ENCODE peak calls at places on chromosomes 11 and 22, in ten cellular contexts. S is lung; I is RWPE2; B is kidney; A is uterus; D is hepatocyte; O is heart left ventricle; C is CD4-positive, CD25-positive, alpha-beta regulatory T cell; L is transverse colon; R is IMR-90. Y is an unnamed sample. For H3K4me1, the result is how much of the 10 kb centered on the place peaks cover.

GRCh38 chr11:8807544-8808225 is 103.3 kb upstream of the AKIP1 start:
- DNase-seq in S (no peak), I (no peak), B (peak), A (peak), D (no peak), O (peak), C (no peak), L (peak), R (peak), Y (no peak)

GRCh38 chr11:119671561-119672015 is 57.4 kb downstream of the NECTIN1 start:
- DNase-seq in S (no peak), I (no peak), B (no peak), A (peak), D (no peak), O (peak), C (no peak), L (no peak), R (peak), Y (no peak)

GRCh38 chr11:3834349-3835099 is 6.2 kb downstream of the RHOG start:
- DNase-seq in S (peak), I (no peak), B (no peak), A (no peak), D (no peak), O (peak), C (peak), L (peak), R (no peak), Y (no peak)

GRCh38 chr11:108027057-108027456 is 18.4 kb downstream of the CUL5 start:
- DNase-seq in S (no peak), I (no peak), B (no peak), A (no peak), D (no peak), O (no peak), C (no peak), L (no peak), R (no peak), Y (no peak)

GRCh38 chr11:65279713-65280459 is 18.1 kb downstream of the POLA2 start:
- DNase-seq in S (no peak), I (peak), B (no peak), A (peak), D (peak), O (peak), C (peak), L (no peak), R (peak), Y (no peak)

GRCh38 chr11:27390959-27391326 is 27.9 kb upstream of the CCDC34 start:
- DNase-seq in S (no peak), I (no peak), B (no peak), A (no peak), D (no peak), O (no peak), C (no peak), L (no peak), R (peak), Y (no peak)

GRCh38 chr11:128022007-128022368 is 565.4 kb downstream of the ETS1 start:
- DNase-seq in S (no peak), I (no peak), B (no peak), A (no peak), D (no peak), O (no peak), C (peak), L (no peak), R (peak), Y (no peak)

GRCh38 chr11:57210731-57211335 is 26.2 kb downstream of the APLNR start:
- DNase-seq in S (no peak), I (no peak), B (peak), A (no peak), D (no peak), O (no peak), C (no peak), L (no peak), R (no peak), Y (no peak)

GRCh38 chr11:69540118-69541000 is 58.9 kb downstream of the LINC01488 start:
- DNase-seq in S (no peak), I (no peak), B (peak), A (peak), D (no peak), O (peak), C (no peak), L (no peak), R (no peak), Y (no peak)

GRCh38 chr22:45456811-45457210 is 43.3 kb downstream of the RIBC2 start:
- DNase-seq in S (no peak), I (no peak), B (no peak), A (no peak), D (no peak), O (no peak), C (no peak), L (no peak), R (no peak), Y (no peak)

GRCh38 chr11:118609380-118610219 is 2.2 kb downstream of the PHLDB1 start:
- DNase-seq in S (no peak), I (no peak), B (peak), A (peak), D (no peak), O (no peak), C (peak), L (no peak), R (peak), Y (peak)

GRCh38 chr11:73201888-73202810 is 15.9 kb upstream of the P2RY2 start:
- DNase-seq in S (no peak), I (no peak), B (no peak), A (no peak), D (no peak), O (no peak), C (no peak), L (peak), R (no peak), Y (no peak)

GRCh38 chr11:66235141-66235540 is 33.3 kb upstream of the RAB1B start:
- DNase-seq in S (no peak), I (no peak), B (no peak), A (no peak), D (no peak), O (no peak), C (no peak), L (no peak), R (no peak), Y (no peak)

GRCh38 chr11:2777396-2777795 is 77.6 kb upstream of the KCNQ1OT1 start:
- DNase-seq in S (peak), I (peak), B (peak), A (no peak), D (peak), O (peak), C (no peak), L (no peak), R (peak), Y (no peak)

GRCh38 chr11:8566613-8567210 is 27.3 kb downstream of the STK33 start:
- DNase-seq in S (no peak), I (no peak), B (no peak), A (no peak), D (peak), O (no peak), C (peak), L (peak), R (peak), Y (peak)

GRCh38 chr22:26471522-26471921 is 12.1 kb downstream of the HPS4 start:
- DNase-seq in S (no peak), I (peak), B (no peak), A (no peak), D (peak), O (no peak), C (no peak), L (no peak), R (peak), Y (no peak)

GRCh38 chr11:102157219-102157618 is 47.0 kb downstream of the YAP1 start:
- DNase-seq in S (peak), I (no peak), B (no peak), A (peak), D (peak), O (peak), C (no peak), L (peak), R (peak), Y (no peak)

GRCh38 chr11:126485021-126485781 is 129.7 kb downstream of the ST3GAL4 start:
- DNase-seq in S (no peak), I (no peak), B (no peak), A (no peak), D (no peak), O (no peak), C (no peak), L (no peak), R (peak), Y (no peak)

GRCh38 chr11:63508745-63509144 is 2.9 kb downstream of the LGALS12 start:
- DNase-seq in S (no peak), I (no peak), B (no peak), A (no peak), D (no peak), O (no peak), C (no peak), L (no peak), R (no peak), Y (no peak)
- H3K4me1 ChIP-seq in S (under half), I (under half), B (under half), A (under half), D (under half), O (under half), C (under half), L (under half), R (under half), Y (under half)

GRCh38 chr11:100719809-100720221 is 32.7 kb downstream of the ARHGAP42 start:
- DNase-seq in S (peak), I (no peak), B (peak), A (peak), D (peak), O (peak), C (no peak), L (peak), R (peak), Y (no peak)
- H3K27ac ChIP-seq in S (peak), I (no peak), B (peak), A (peak), D (peak), O (peak), C (no peak), L (peak), R (no peak), Y (no peak)

DNA sequence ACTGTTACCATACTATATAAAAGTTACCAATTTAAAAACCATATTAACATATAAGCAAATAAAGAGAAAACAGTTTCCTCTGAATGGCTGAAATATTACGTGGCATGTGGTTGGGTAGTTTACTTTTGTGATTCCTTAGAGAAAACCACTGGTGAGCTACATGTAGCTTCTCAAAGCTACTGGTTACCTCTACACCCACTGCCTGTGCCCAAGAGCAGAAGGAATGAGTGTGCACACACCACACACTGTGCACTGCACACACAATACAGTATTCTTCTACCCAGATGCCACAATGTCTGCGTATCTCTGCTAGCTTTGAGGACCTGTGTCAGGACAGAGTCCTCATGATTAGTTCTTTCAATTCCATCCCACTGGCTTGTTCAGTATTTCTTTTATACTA is 25.5 kb upstream of the YPEL1 start:
- DNase-seq in S (no peak), I (no peak), B (no peak), A (no peak), D (no peak), O (no peak), C (no peak), L (no peak), R (peak), Y (no peak)
- H3K4me1 ChIP-seq in S (under half), I (under half), B (under half), A (under half), D (under half), O (under half), C (under half), L (under half), R (under half), Y (half or more)

GRCh38 chr11:17793642-17794170 is 59.1 kb downstream of the KCNC1 start:
- DNase-seq in S (no peak), I (no peak), B (no peak), A (no peak), D (no peak), O (no peak), C (no peak), L (no peak), R (no peak), Y (no peak)

GRCh38 chr11:17798716-17799115 is 64.1 kb downstream of the KCNC1 start:
- DNase-seq in S (no peak), I (no peak), B (no peak), A (no peak), D (no peak), O (no peak), C (no peak), L (no peak), R (no peak), Y (no peak)

GRCh38 chr11:17794981-17795380 is 60.4 kb downstream of the KCNC1 start:
- DNase-seq in S (no peak), I (no peak), B (no peak), A (no peak), D (no peak), O (no peak), C (no peak), L (no peak), R (no peak), Y (no peak)

GRCh38 chr11:17798253-17798652 is 63.7 kb downstream of the KCNC1 start:
- DNase-seq in S (no peak), I (no peak), B (no peak), A (no peak), D (no peak), O (peak), C (no peak), L (no peak), R (no peak), Y (no peak)

GRCh38 chr11:17796154-17796553 is 61.6 kb downstream of the KCNC1 start:
- DNase-seq in S (no peak), I (no peak), B (no peak), A (no peak), D (no peak), O (no peak), C (no peak), L (no peak), R (no peak), Y (no peak)
- H3K27ac ChIP-seq in S (no peak), I (no peak), B (no peak), A (no peak), D (no peak), O (no peak), C (no peak), L (no peak), R (no peak), Y (no peak)

GRCh38 chr22:37627545-37627944 is 11.9 kb upstream of the SH3BP1 start:
- DNase-seq in S (no peak), I (no peak), B (no peak), A (no peak), D (no peak), O (no peak), C (peak), L (peak), R (no peak), Y (peak)
- H3K4me1 ChIP-seq in S (under half), I (under half), B (under half), A (under half), D (under half), O (under half), C (half or more), L (under half), R (under half), Y (half or more)

GRCh38 chr11:112795142-112795815 is 165.9 kb upstream of the NCAM1 start:
- DNase-seq in S (no peak), I (no peak), B (no peak), A (no peak), D (peak), O (no peak), C (peak), L (peak), R (peak), Y (no peak)

GRCh38 chr11:112795896-112796686 is 165.1 kb upstream of the NCAM1 start:
- DNase-seq in S (no peak), I (no peak), B (peak), A (peak), D (peak), O (no peak), C (no peak), L (no peak), R (no peak), Y (no peak)

GRCh38 chr11:112794321-112794720 is 166.9 kb upstream of the NCAM1 start:
- DNase-seq in S (no peak), I (no peak), B (no peak), A (no peak), D (no peak), O (no peak), C (no peak), L (no peak), R (no peak), Y (no peak)

GRCh38 chr11:112797072-112797471 is 164.1 kb upstream of the NCAM1 start:
- DNase-seq in S (no peak), I (no peak), B (no peak), A (no peak), D (peak), O (no peak), C (no peak), L (no peak), R (no peak), Y (no peak)

GRCh38 chr11:112797653-112798293 is 163.4 kb upstream of the NCAM1 start:
- DNase-seq in S (no peak), I (no peak), B (no peak), A (no peak), D (peak), O (no peak), C (peak), L (no peak), R (no peak), Y (peak)
- H3K27ac ChIP-seq in S (no peak), I (no peak), B (no peak), A (no peak), D (no peak), O (no peak), C (no peak), L (no peak), R (no peak), Y (no peak)

GRCh38 chr11:68332186-68332585 is 19.8 kb downstream of the LRP5 start:
- DNase-seq in S (no peak), I (no peak), B (no peak), A (no peak), D (no peak), O (no peak), C (no peak), L (no peak), R (no peak), Y (no peak)

GRCh38 chr11:68330700-68331337 is 18.4 kb downstream of the LRP5 start:
- DNase-seq in S (no peak), I (no peak), B (no peak), A (no peak), D (no peak), O (no peak), C (no peak), L (no peak), R (no peak), Y (no peak)

GRCh38 chr11:68329993-68330699 is 17.8 kb downstream of the LRP5 start:
- DNase-seq in S (no peak), I (no peak), B (no peak), A (no peak), D (no peak), O (no peak), C (no peak), L (no peak), R (peak), Y (no peak)

GRCh38 chr11:68333176-68333575 is 20.8 kb downstream of the LRP5 start:
- DNase-seq in S (no peak), I (no peak), B (no peak), A (no peak), D (no peak), O (no peak), C (peak), L (no peak), R (no peak), Y (no peak)

GRCh38 chr11:68331338-68331947 is 19.1 kb downstream of the LRP5 start:
- DNase-seq in S (no peak), I (no peak), B (no peak), A (no peak), D (peak), O (no peak), C (peak), L (peak), R (no peak), Y (no peak)
- H3K4me1 ChIP-seq in S (under half), I (under half), B (half or more), A (under half), D (half or more), O (half or more), C (under half), L (under half), R (under half), Y (half or more)

GRCh38 chr22:43060213-43060612 is 29.0 kb downstream of the TTLL1 start:
- DNase-seq in S (no peak), I (no peak), B (no peak), A (peak), D (peak), O (no peak), C (peak), L (peak), R (no peak), Y (no peak)

GRCh38 chr22:43066844-43067385 is 22.3 kb downstream of the TTLL1 start:
- DNase-seq in S (no peak), I (no peak), B (no peak), A (no peak), D (peak), O (no peak), C (no peak), L (no peak), R (peak), Y (no peak)

GRCh38 chr22:43066134-43066533 is 23.1 kb downstream of the TTLL1 start:
- DNase-seq in S (no peak), I (no peak), B (no peak), A (no peak), D (no peak), O (peak), C (no peak), L (no peak), R (no peak), Y (no peak)
- H3K27ac ChIP-seq in S (no peak), I (no peak), B (no peak), A (no peak), D (no peak), O (no peak), C (no peak), L (no peak), R (no peak), Y (no peak)

GRCh38 chr11:1010006-1010405 is 26.5 kb downstream of the MUC6 start:
- DNase-seq in S (no peak), I (no peak), B (no peak), A (no peak), D (no peak), O (no peak), C (no peak), L (no peak), R (no peak), Y (no peak)
- H3K4me1 ChIP-seq in S (under half), I (under half), B (under half), A (under half), D (under half), O (under half), C (under half), L (under half), R (under half), Y (under half)

Y was measured in CD8-positive, alpha-beta memory T cell.